ENCODE peak calls at places on chromosomes 2 and 18, in five cellular contexts. E is esophagus muscularis mucosa, L is sigmoid colon, C is psoas muscle, F is lower lobe of right lung. T is an unnamed sample.

GRCh38 chr18:51639541-51639940 is 442.1 kb upstream of the MEX3C start:
- DNase-seq in E (no peak), L (no peak), C (no peak), F (no peak), T (no peak)

GRCh38 chr2:42834161-42834560 is 41.8 kb upstream of the HAAO start:
- DNase-seq in E (no peak), L (no peak), C (no peak), F (no peak), T (no peak)

GRCh38 chr2:67876176-67876575 is 186.6 kb downstream of the C1D start:
- DNase-seq in E (no peak), L (no peak), C (no peak), F (no peak), T (no peak)

GRCh38 chr2:64645014-64645418 is 8.7 kb downstream of the SERTAD2 start:
- DNase-seq in E (no peak), L (peak; percentile 80), C (no peak), F (no peak), T (peak; percentile 68)

GRCh38 chr2:64477037-64477436 is 23.1 kb downstream of the LGALSL start:
- DNase-seq in E (no peak), L (no peak), C (no peak), F (no peak), T (no peak)

GRCh38 chr18:52442686-52443085 is 102.7 kb downstream of the DCC start:
- DNase-seq in E (no peak), L (no peak), C (no peak), F (no peak), T (no peak)

GRCh38 chr2:24272161-24272802 is 88.1 kb downstream of the ITSN2 start:
- DNase-seq in E (no peak), L (no peak), C (no peak), F (no peak), T (no peak)

GRCh38 chr18:6746386-6746960 is 17.0 kb downstream of the ARHGAP28 start:
- DNase-seq in E (no peak), L (no peak), C (no peak), F (no peak), T (no peak)

GRCh38 chr2:40371525-40372277 is 80.2 kb downstream of the SLC8A1 start:
- DNase-seq in E (no peak), L (peak; percentile 85), C (peak; percentile 37), F (no peak), T (peak; percentile 96)

GRCh38 chr18:13893418-13893760 is 21.9 kb downstream of the MC2R start:
- DNase-seq in E (peak; percentile 75), L (no peak), C (no peak), F (no peak), T (no peak)

GRCh38 chr2:16037808-16038457 is 97.6 kb downstream of the MYCN start:
- DNase-seq in E (no peak), L (no peak), C (no peak), F (no peak), T (no peak)

GRCh38 chr2:205858781-205859478 is 176.6 kb downstream of the NRP2 start:
- DNase-seq in E (no peak), L (peak; percentile 68), C (no peak), F (no peak), T (peak; percentile 24)

GRCh38 chr18:63439334-63439733 is 17.1 kb upstream of the VPS4B start:
- DNase-seq in E (no peak), L (peak; percentile 76), C (no peak), F (no peak), T (peak; percentile 28)

GRCh38 chr2:176490061-176490861 is 221.0 kb downstream of the MTX2 start:
- DNase-seq in E (no peak), L (peak; percentile 70), C (peak; percentile 52), F (no peak), T (no peak)

GRCh38 chr2:182593394-182593707 is 122.7 kb upstream of the DNAJC10 start:
- DNase-seq in E (no peak), L (no peak), C (no peak), F (no peak), T (peak; percentile 69)

GRCh38 chr2:53989210-53989862 is 18.5 kb upstream of the PSME4 start:
- DNase-seq in E (no peak), L (no peak), C (no peak), F (no peak), T (no peak)

GRCh38 chr2:241540391-241540765 is 18.2 kb upstream of the BOK start:
- DNase-seq in E (no peak), L (no peak), C (no peak), F (peak; percentile 82), T (no peak)

GRCh38 chr2:241538838-241539615 is 19.5 kb upstream of the BOK start:
- DNase-seq in E (no peak), L (no peak), C (no peak), F (peak; percentile 40), T (no peak)

GRCh38 chr2:241540766-241541561 is 17.6 kb upstream of the BOK start:
- DNase-seq in E (no peak), L (no peak), C (peak; percentile 72), F (peak; percentile 80), T (peak; percentile 22)

GRCh38 chr2:241541564-241542277 is 16.8 kb upstream of the BOK start:
- DNase-seq in E (no peak), L (no peak), C (no peak), F (no peak), T (no peak)

DNA sequence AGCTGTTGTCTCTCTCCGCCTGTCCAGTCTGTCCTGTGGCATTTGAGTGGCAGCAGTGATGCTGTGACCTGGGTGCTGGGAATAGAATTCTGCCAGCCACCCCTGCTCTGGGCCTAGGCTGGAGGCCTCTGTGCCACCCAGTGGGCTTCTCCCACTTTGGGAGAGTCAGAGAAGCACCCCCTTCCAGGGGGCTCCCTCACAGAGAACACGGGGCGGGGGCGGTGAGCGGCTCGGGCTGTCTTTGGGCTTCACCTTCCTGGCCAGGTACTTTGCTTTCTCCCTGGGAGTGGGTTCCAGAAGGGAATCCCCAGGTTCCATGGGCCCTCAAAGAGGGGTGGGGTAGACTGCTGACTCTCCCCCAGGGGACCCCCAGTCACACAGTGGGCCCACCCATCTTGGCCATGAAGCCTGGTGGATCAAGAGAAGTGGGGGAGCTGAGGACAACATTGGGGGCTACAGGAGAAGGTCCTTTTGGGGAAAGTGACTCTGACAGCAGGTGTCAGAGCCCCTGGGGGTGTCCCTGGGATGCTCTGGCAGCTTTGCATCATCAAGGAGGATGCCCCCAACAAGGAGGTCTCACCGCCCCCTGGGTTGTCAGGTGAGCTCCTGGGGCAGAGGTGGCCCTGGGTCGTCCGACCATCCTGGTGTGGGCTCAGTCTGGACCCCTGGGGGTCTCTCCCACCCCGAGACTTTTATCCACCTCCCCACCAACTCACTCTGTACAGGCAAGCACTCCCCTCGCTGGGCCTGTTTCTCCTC is 18.8 kb upstream of the BOK start:
- DNase-seq in E (no peak), L (no peak), C (no peak), F (no peak), T (no peak)
- H3K27me3 ChIP-seq in E (peaks cover 17% of the 10 kb centered on the region), L (peaks cover 38% of the 10 kb centered on the region), C (no peaks in the 10 kb centered on the region), F (peaks cover 25% of the 10 kb centered on the region), T (no peaks in the 10 kb centered on the region)

GRCh38 chr18:22280453-22280750 is 111.0 kb downstream of the GATA6 start:
- DNase-seq in E (no peak), L (no peak), C (no peak), F (no peak), T (no peak)

GRCh38 chr18:22282311-22283235 is 113.2 kb downstream of the GATA6 start:
- DNase-seq in E (no peak), L (no peak), C (no peak), F (no peak), T (peak; percentile 92)

GRCh38 chr18:22285299-22286140 is 116.1 kb downstream of the GATA6 start:
- DNase-seq in E (no peak), L (no peak), C (no peak), F (no peak), T (no peak)

GRCh38 chr18:22284581-22285230 is 115.3 kb downstream of the GATA6 start:
- DNase-seq in E (no peak), L (no peak), C (no peak), F (no peak), T (no peak)

DNA sequence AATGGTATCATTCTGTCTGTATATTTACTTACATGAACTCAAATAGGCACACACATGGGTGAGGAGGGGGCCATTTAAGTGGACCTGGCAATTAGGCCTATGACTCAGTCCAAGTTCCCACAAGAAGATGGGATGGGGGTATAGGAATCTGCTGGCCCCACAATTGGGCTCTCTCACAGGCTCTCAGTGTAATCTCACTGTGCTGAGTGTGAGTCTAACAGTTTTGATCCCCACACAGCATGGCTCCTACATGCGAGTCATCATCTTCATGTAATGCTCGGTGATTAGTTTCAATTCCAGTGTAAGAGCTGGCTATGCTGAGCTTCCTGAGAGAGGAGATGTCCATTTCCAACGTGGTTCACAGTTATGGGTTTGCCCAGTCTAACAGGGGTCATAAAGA is 114.0 kb downstream of the GATA6 start:
- DNase-seq in E (no peak), L (no peak), C (no peak), F (no peak), T (peak; percentile 60)
- H3K27ac ChIP-seq in E (no peak overlapping the region), L (no peak overlapping the region), C (no peak overlapping the region), F (no peak overlapping the region), T (peak overlapping the region; percentile 84)

GRCh38 chr2:110712737-110713136 is 19.6 kb upstream of the ACOXL start:
- DNase-seq in E (peak; percentile 60), L (no peak), C (no peak), F (no peak), T (no peak)
- H3K27me3 ChIP-seq in E (no peaks in the 10 kb centered on the region), L (no peaks in the 10 kb centered on the region), C (no peaks in the 10 kb centered on the region), F (peaks cover 4% of the 10 kb centered on the region), T (peaks cover 31% of the 10 kb centered on the region)

GRCh38 chr2:20516646-20517341 is 69.9 kb downstream of the RHOB start:
- DNase-seq in E (no peak), L (peak; percentile 67), C (no peak), F (no peak), T (no peak)
- H3K27ac ChIP-seq in E (peak overlapping the region; percentile 66), L (peak overlapping the region; percentile 72), C (no peak overlapping the region), F (peak overlapping the region; percentile 43), T (no peak overlapping the region)

GRCh38 chr18:57437782-57438668 is 2.9 kb downstream of the ONECUT2 start:
- DNase-seq in E (no peak), L (no peak), C (no peak), F (no peak), T (peak; percentile 37)
- H3K27me3 ChIP-seq in E (peaks cover 80% of the 10 kb centered on the region), L (peaks cover 96% of the 10 kb centered on the region), C (peaks cover 3% of the 10 kb centered on the region), F (peaks cover 94% of the 10 kb centered on the region), T (peaks cover 91% of the 10 kb centered on the region)

GRCh38 chr2:134279417-134279816 is 25.5 kb downstream of the MGAT5 start:
- DNase-seq in E (no peak), L (no peak), C (no peak), F (no peak), T (no peak)

GRCh38 chr2:134280726-134281125 is 26.9 kb downstream of the MGAT5 start:
- DNase-seq in E (no peak), L (no peak), C (no peak), F (no peak), T (no peak)

GRCh38 chr2:134281815-134282419 is 28.0 kb downstream of the MGAT5 start:
- DNase-seq in E (no peak), L (no peak), C (no peak), F (no peak), T (no peak)

GRCh38 chr2:134278546-134278945 is 24.7 kb downstream of the MGAT5 start:
- DNase-seq in E (no peak), L (no peak), C (no peak), F (no peak), T (no peak)

GRCh38 chr2:134280231-134280630 is 26.4 kb downstream of the MGAT5 start:
- DNase-seq in E (no peak), L (no peak), C (no peak), F (no peak), T (no peak)
- H3K27ac ChIP-seq in E (no peak overlapping the region), L (no peak overlapping the region), C (no peak overlapping the region), F (no peak overlapping the region), T (no peak overlapping the region)

T was measured in brain microvascular endothelial cell.